ENCODE peak calls at places on chromosome 12, in seven cellular contexts. One of them, this sample, is unnamed.

GRCh38 chr12:4307593-4308333 is 13.2 kb upstream of the TIGAR start:
- DNase-seq in stimulated activated CD4-positive, alpha-beta T cell treated with anti-CD3 and anti-CD28 coated beads, Interleukin-2, amount 100 ng/mL, for 48 hours: no peak
- DNase-seq in activated CD4-positive, alpha-beta T cell treated with anti-CD3 and anti-CD28 coated beads for 4 hours: no peak
- DNase-seq in NCI-H1436: peak
- DNase-seq in epithelial cell of esophagus: peak
- DNase-seq in fibroblast of mammary gland: peak
- DNase-seq in T-helper 1 cell: no peak
- DNase-seq in this sample: peak

GRCh38 chr12:14982986-14983385 is 10.1 kb downstream of the PDE6H start:
- DNase-seq in stimulated activated CD4-positive, alpha-beta T cell treated with anti-CD3 and anti-CD28 coated beads, Interleukin-2, amount 100 ng/mL, for 48 hours: no peak
- DNase-seq in activated CD4-positive, alpha-beta T cell treated with anti-CD3 and anti-CD28 coated beads for 4 hours: no peak
- DNase-seq in NCI-H1436: no peak
- DNase-seq in epithelial cell of esophagus: no peak
- DNase-seq in fibroblast of mammary gland: no peak
- DNase-seq in T-helper 1 cell: no peak
- DNase-seq in this sample: no peak

GRCh38 chr12:3083949-3084348 is 6.8 kb downstream of the TSPAN9 start:
- DNase-seq in stimulated activated CD4-positive, alpha-beta T cell treated with anti-CD3 and anti-CD28 coated beads, Interleukin-2, amount 100 ng/mL, for 48 hours: no peak
- DNase-seq in activated CD4-positive, alpha-beta T cell treated with anti-CD3 and anti-CD28 coated beads for 4 hours: no peak
- DNase-seq in NCI-H1436: no peak
- DNase-seq in epithelial cell of esophagus: no peak
- DNase-seq in fibroblast of mammary gland: no peak
- DNase-seq in T-helper 1 cell: no peak
- DNase-seq in this sample: no peak

GRCh38 chr12:116265361-116266128 is 11.9 kb downstream of the MED13L start:
- DNase-seq in stimulated activated CD4-positive, alpha-beta T cell treated with anti-CD3 and anti-CD28 coated beads, Interleukin-2, amount 100 ng/mL, for 48 hours: no peak
- DNase-seq in activated CD4-positive, alpha-beta T cell treated with anti-CD3 and anti-CD28 coated beads for 4 hours: no peak
- DNase-seq in NCI-H1436: no peak
- DNase-seq in epithelial cell of esophagus: peak
- DNase-seq in fibroblast of mammary gland: peak
- DNase-seq in T-helper 1 cell: no peak
- DNase-seq in this sample: no peak

GRCh38 chr12:72546106-72546505 is 273.9 kb downstream of the TRHDE start:
- DNase-seq in stimulated activated CD4-positive, alpha-beta T cell treated with anti-CD3 and anti-CD28 coated beads, Interleukin-2, amount 100 ng/mL, for 48 hours: no peak
- DNase-seq in activated CD4-positive, alpha-beta T cell treated with anti-CD3 and anti-CD28 coated beads for 4 hours: no peak
- DNase-seq in NCI-H1436: no peak
- DNase-seq in epithelial cell of esophagus: no peak
- DNase-seq in fibroblast of mammary gland: no peak
- DNase-seq in T-helper 1 cell: no peak
- DNase-seq in this sample: no peak

GRCh38 chr12:59055204-59055839 is 135.0 kb upstream of the LRIG3 start:
- DNase-seq in stimulated activated CD4-positive, alpha-beta T cell treated with anti-CD3 and anti-CD28 coated beads, Interleukin-2, amount 100 ng/mL, for 48 hours: no peak
- DNase-seq in activated CD4-positive, alpha-beta T cell treated with anti-CD3 and anti-CD28 coated beads for 4 hours: no peak
- DNase-seq in NCI-H1436: no peak
- DNase-seq in epithelial cell of esophagus: peak
- DNase-seq in fibroblast of mammary gland: peak
- DNase-seq in T-helper 1 cell: no peak
- DNase-seq in this sample: no peak

GRCh38 chr12:114294303-114294685 is 111.7 kb downstream of the TBX5 start:
- DNase-seq in stimulated activated CD4-positive, alpha-beta T cell treated with anti-CD3 and anti-CD28 coated beads, Interleukin-2, amount 100 ng/mL, for 48 hours: no peak
- DNase-seq in activated CD4-positive, alpha-beta T cell treated with anti-CD3 and anti-CD28 coated beads for 4 hours: no peak
- DNase-seq in NCI-H1436: no peak
- DNase-seq in epithelial cell of esophagus: no peak
- DNase-seq in fibroblast of mammary gland: peak
- DNase-seq in T-helper 1 cell: no peak
- DNase-seq in this sample: no peak

GRCh38 chr12:54357802-54358619 is 6.3 kb downstream of the GPR84 start:
- DNase-seq in stimulated activated CD4-positive, alpha-beta T cell treated with anti-CD3 and anti-CD28 coated beads, Interleukin-2, amount 100 ng/mL, for 48 hours: no peak
- DNase-seq in activated CD4-positive, alpha-beta T cell treated with anti-CD3 and anti-CD28 coated beads for 4 hours: peak
- DNase-seq in NCI-H1436: peak
- DNase-seq in epithelial cell of esophagus: no peak
- DNase-seq in fibroblast of mammary gland: peak
- DNase-seq in T-helper 1 cell: no peak
- DNase-seq in this sample: peak

GRCh38 chr12:8698132-8698829 is 490 bp downstream of the RIMKLB start:
- DNase-seq in stimulated activated CD4-positive, alpha-beta T cell treated with anti-CD3 and anti-CD28 coated beads, Interleukin-2, amount 100 ng/mL, for 48 hours: peak
- DNase-seq in activated CD4-positive, alpha-beta T cell treated with anti-CD3 and anti-CD28 coated beads for 4 hours: peak
- DNase-seq in NCI-H1436: no peak
- DNase-seq in epithelial cell of esophagus: peak
- DNase-seq in fibroblast of mammary gland: peak
- DNase-seq in T-helper 1 cell: peak
- DNase-seq in this sample: peak

GRCh38 chr12:122837306-122838265 is 2.3 kb downstream of the HIP1R start:
- DNase-seq in stimulated activated CD4-positive, alpha-beta T cell treated with anti-CD3 and anti-CD28 coated beads, Interleukin-2, amount 100 ng/mL, for 48 hours: no peak
- DNase-seq in activated CD4-positive, alpha-beta T cell treated with anti-CD3 and anti-CD28 coated beads for 4 hours: no peak
- DNase-seq in NCI-H1436: no peak
- DNase-seq in epithelial cell of esophagus: peak
- DNase-seq in fibroblast of mammary gland: no peak
- DNase-seq in T-helper 1 cell: no peak
- DNase-seq in this sample: no peak

GRCh38 chr12:57564178-57564740 is 14.4 kb downstream of the KIF5A start:
- DNase-seq in stimulated activated CD4-positive, alpha-beta T cell treated with anti-CD3 and anti-CD28 coated beads, Interleukin-2, amount 100 ng/mL, for 48 hours: no peak
- DNase-seq in activated CD4-positive, alpha-beta T cell treated with anti-CD3 and anti-CD28 coated beads for 4 hours: no peak
- DNase-seq in NCI-H1436: no peak
- DNase-seq in epithelial cell of esophagus: no peak
- DNase-seq in fibroblast of mammary gland: no peak
- DNase-seq in T-helper 1 cell: no peak
- DNase-seq in this sample: no peak

GRCh38 chr12:104953323-104953722 is 4.8 kb downstream of the SLC41A2 start:
- DNase-seq in stimulated activated CD4-positive, alpha-beta T cell treated with anti-CD3 and anti-CD28 coated beads, Interleukin-2, amount 100 ng/mL, for 48 hours: no peak
- DNase-seq in activated CD4-positive, alpha-beta T cell treated with anti-CD3 and anti-CD28 coated beads for 4 hours: no peak
- DNase-seq in NCI-H1436: no peak
- DNase-seq in epithelial cell of esophagus: no peak
- DNase-seq in fibroblast of mammary gland: no peak
- DNase-seq in T-helper 1 cell: no peak
- DNase-seq in this sample: no peak

GRCh38 chr12:102478416-102479098 is 1.8 kb downstream of the IGF1 start:
- DNase-seq in stimulated activated CD4-positive, alpha-beta T cell treated with anti-CD3 and anti-CD28 coated beads, Interleukin-2, amount 100 ng/mL, for 48 hours: no peak
- DNase-seq in activated CD4-positive, alpha-beta T cell treated with anti-CD3 and anti-CD28 coated beads for 4 hours: no peak
- DNase-seq in NCI-H1436: no peak
- DNase-seq in epithelial cell of esophagus: no peak
- DNase-seq in fibroblast of mammary gland: no peak
- DNase-seq in T-helper 1 cell: no peak
- DNase-seq in this sample: no peak

GRCh38 chr12:33828326-33828725 is 194.0 kb upstream of the ALG10 start:
- DNase-seq in stimulated activated CD4-positive, alpha-beta T cell treated with anti-CD3 and anti-CD28 coated beads, Interleukin-2, amount 100 ng/mL, for 48 hours: no peak
- DNase-seq in activated CD4-positive, alpha-beta T cell treated with anti-CD3 and anti-CD28 coated beads for 4 hours: no peak
- DNase-seq in NCI-H1436: no peak
- DNase-seq in epithelial cell of esophagus: peak
- DNase-seq in fibroblast of mammary gland: peak
- DNase-seq in T-helper 1 cell: no peak
- DNase-seq in this sample: no peak

GRCh38 chr12:116533343-116534248 is 25.6 kb upstream of the MAP1LC3B2 start:
- DNase-seq in stimulated activated CD4-positive, alpha-beta T cell treated with anti-CD3 and anti-CD28 coated beads, Interleukin-2, amount 100 ng/mL, for 48 hours: peak
- DNase-seq in activated CD4-positive, alpha-beta T cell treated with anti-CD3 and anti-CD28 coated beads for 4 hours: peak
- DNase-seq in NCI-H1436: peak
- DNase-seq in epithelial cell of esophagus: peak
- DNase-seq in fibroblast of mammary gland: peak
- DNase-seq in T-helper 1 cell: peak
- DNase-seq in this sample: peak

GRCh38 chr12:108498136-108498535 is 16.9 kb upstream of the FICD start:
- DNase-seq in stimulated activated CD4-positive, alpha-beta T cell treated with anti-CD3 and anti-CD28 coated beads, Interleukin-2, amount 100 ng/mL, for 48 hours: no peak
- DNase-seq in activated CD4-positive, alpha-beta T cell treated with anti-CD3 and anti-CD28 coated beads for 4 hours: no peak
- DNase-seq in NCI-H1436: no peak
- DNase-seq in epithelial cell of esophagus: no peak
- DNase-seq in fibroblast of mammary gland: no peak
- DNase-seq in T-helper 1 cell: no peak
- DNase-seq in this sample: no peak

GRCh38 chr12:230925-231671 is 17.1 kb upstream of the SLC6A12 start:
- DNase-seq in stimulated activated CD4-positive, alpha-beta T cell treated with anti-CD3 and anti-CD28 coated beads, Interleukin-2, amount 100 ng/mL, for 48 hours: no peak
- DNase-seq in activated CD4-positive, alpha-beta T cell treated with anti-CD3 and anti-CD28 coated beads for 4 hours: no peak
- DNase-seq in NCI-H1436: no peak
- DNase-seq in epithelial cell of esophagus: no peak
- DNase-seq in fibroblast of mammary gland: no peak
- DNase-seq in T-helper 1 cell: no peak
- DNase-seq in this sample: peak

GRCh38 chr12:66627988-66628317 is 50.9 kb downstream of the GRIP1 start:
- DNase-seq in stimulated activated CD4-positive, alpha-beta T cell treated with anti-CD3 and anti-CD28 coated beads, Interleukin-2, amount 100 ng/mL, for 48 hours: no peak
- DNase-seq in activated CD4-positive, alpha-beta T cell treated with anti-CD3 and anti-CD28 coated beads for 4 hours: no peak
- DNase-seq in NCI-H1436: no peak
- DNase-seq in epithelial cell of esophagus: no peak
- DNase-seq in fibroblast of mammary gland: no peak
- DNase-seq in T-helper 1 cell: no peak
- DNase-seq in this sample: no peak

GRCh38 chr12:130591736-130592135 is 124.4 kb downstream of the RIMBP2 start:
- DNase-seq in stimulated activated CD4-positive, alpha-beta T cell treated with anti-CD3 and anti-CD28 coated beads, Interleukin-2, amount 100 ng/mL, for 48 hours: no peak
- DNase-seq in activated CD4-positive, alpha-beta T cell treated with anti-CD3 and anti-CD28 coated beads for 4 hours: no peak
- DNase-seq in NCI-H1436: no peak
- DNase-seq in epithelial cell of esophagus: no peak
- DNase-seq in fibroblast of mammary gland: no peak
- DNase-seq in T-helper 1 cell: no peak
- DNase-seq in this sample: no peak

GRCh38 chr12:31324116-31324844 is 1.7 kb downstream of the SINHCAF start:
- DNase-seq in stimulated activated CD4-positive, alpha-beta T cell treated with anti-CD3 and anti-CD28 coated beads, Interleukin-2, amount 100 ng/mL, for 48 hours: peak
- DNase-seq in activated CD4-positive, alpha-beta T cell treated with anti-CD3 and anti-CD28 coated beads for 4 hours: peak
- DNase-seq in NCI-H1436: peak
- DNase-seq in epithelial cell of esophagus: peak
- DNase-seq in fibroblast of mammary gland: peak
- DNase-seq in T-helper 1 cell: peak
- DNase-seq in this sample: peak

GRCh38 chr12:8709124-8709830 is 11.5 kb downstream of the RIMKLB start:
- DNase-seq in stimulated activated CD4-positive, alpha-beta T cell treated with anti-CD3 and anti-CD28 coated beads, Interleukin-2, amount 100 ng/mL, for 48 hours: no peak
- DNase-seq in activated CD4-positive, alpha-beta T cell treated with anti-CD3 and anti-CD28 coated beads for 4 hours: no peak
- DNase-seq in NCI-H1436: no peak
- DNase-seq in epithelial cell of esophagus: no peak
- DNase-seq in fibroblast of mammary gland: peak
- DNase-seq in T-helper 1 cell: no peak
- DNase-seq in this sample: no peak

GRCh38 chr12:109533487-109533740 is 39.9 kb downstream of the MMAB start:
- DNase-seq in stimulated activated CD4-positive, alpha-beta T cell treated with anti-CD3 and anti-CD28 coated beads, Interleukin-2, amount 100 ng/mL, for 48 hours: no peak
- DNase-seq in activated CD4-positive, alpha-beta T cell treated with anti-CD3 and anti-CD28 coated beads for 4 hours: no peak
- DNase-seq in NCI-H1436: no peak
- DNase-seq in epithelial cell of esophagus: no peak
- DNase-seq in fibroblast of mammary gland: no peak
- DNase-seq in T-helper 1 cell: no peak
- DNase-seq in this sample: no peak

GRCh38 chr12:64480148-64480547 is 28.2 kb downstream of the TBK1 start:
- DNase-seq in stimulated activated CD4-positive, alpha-beta T cell treated with anti-CD3 and anti-CD28 coated beads, Interleukin-2, amount 100 ng/mL, for 48 hours: no peak
- DNase-seq in activated CD4-positive, alpha-beta T cell treated with anti-CD3 and anti-CD28 coated beads for 4 hours: no peak
- DNase-seq in NCI-H1436: no peak
- DNase-seq in epithelial cell of esophagus: no peak
- DNase-seq in fibroblast of mammary gland: peak
- DNase-seq in T-helper 1 cell: no peak
- DNase-seq in this sample: no peak

GRCh38 chr12:112900298-112901145 is 6.2 kb upstream of the OAS1 start:
- DNase-seq in stimulated activated CD4-positive, alpha-beta T cell treated with anti-CD3 and anti-CD28 coated beads, Interleukin-2, amount 100 ng/mL, for 48 hours: peak
- DNase-seq in activated CD4-positive, alpha-beta T cell treated with anti-CD3 and anti-CD28 coated beads for 4 hours: peak
- DNase-seq in NCI-H1436: peak
- DNase-seq in epithelial cell of esophagus: peak
- DNase-seq in fibroblast of mammary gland: peak
- DNase-seq in T-helper 1 cell: no peak
- DNase-seq in this sample: peak

GRCh38 chr12:93886533-93887511 is 209.6 kb downstream of the CRADD start:
- DNase-seq in stimulated activated CD4-positive, alpha-beta T cell treated with anti-CD3 and anti-CD28 coated beads, Interleukin-2, amount 100 ng/mL, for 48 hours: no peak
- DNase-seq in activated CD4-positive, alpha-beta T cell treated with anti-CD3 and anti-CD28 coated beads for 4 hours: no peak
- DNase-seq in NCI-H1436: no peak
- DNase-seq in epithelial cell of esophagus: no peak
- DNase-seq in fibroblast of mammary gland: peak
- DNase-seq in T-helper 1 cell: no peak
- DNase-seq in this sample: no peak

GRCh38 chr12:89348894-89349669 is 3.2 kb downstream of the DUSP6 start:
- DNase-seq in stimulated activated CD4-positive, alpha-beta T cell treated with anti-CD3 and anti-CD28 coated beads, Interleukin-2, amount 100 ng/mL, for 48 hours: no peak
- DNase-seq in activated CD4-positive, alpha-beta T cell treated with anti-CD3 and anti-CD28 coated beads for 4 hours: no peak
- DNase-seq in NCI-H1436: no peak
- DNase-seq in epithelial cell of esophagus: peak
- DNase-seq in fibroblast of mammary gland: no peak
- DNase-seq in T-helper 1 cell: no peak
- DNase-seq in this sample: no peak

GRCh38 chr12:52358575-52359350 is 8.5 kb downstream of the KRT85 start:
- DNase-seq in stimulated activated CD4-positive, alpha-beta T cell treated with anti-CD3 and anti-CD28 coated beads, Interleukin-2, amount 100 ng/mL, for 48 hours: no peak
- DNase-seq in activated CD4-positive, alpha-beta T cell treated with anti-CD3 and anti-CD28 coated beads for 4 hours: no peak
- DNase-seq in NCI-H1436: no peak
- DNase-seq in epithelial cell of esophagus: no peak
- DNase-seq in fibroblast of mammary gland: no peak
- DNase-seq in T-helper 1 cell: no peak
- DNase-seq in this sample: no peak

GRCh38 chr12:87216436-87216835 is 812.8 kb downstream of the C12orf50 start:
- DNase-seq in stimulated activated CD4-positive, alpha-beta T cell treated with anti-CD3 and anti-CD28 coated beads, Interleukin-2, amount 100 ng/mL, for 48 hours: no peak
- DNase-seq in activated CD4-positive, alpha-beta T cell treated with anti-CD3 and anti-CD28 coated beads for 4 hours: no peak
- DNase-seq in NCI-H1436: no peak
- DNase-seq in epithelial cell of esophagus: no peak
- DNase-seq in fibroblast of mammary gland: peak
- DNase-seq in T-helper 1 cell: no peak
- DNase-seq in this sample: no peak

GRCh38 chr12:56551070-56551469 is 29.4 kb downstream of the RBMS2 start:
- DNase-seq in stimulated activated CD4-positive, alpha-beta T cell treated with anti-CD3 and anti-CD28 coated beads, Interleukin-2, amount 100 ng/mL, for 48 hours: no peak
- DNase-seq in activated CD4-positive, alpha-beta T cell treated with anti-CD3 and anti-CD28 coated beads for 4 hours: no peak
- DNase-seq in NCI-H1436: no peak
- DNase-seq in epithelial cell of esophagus: no peak
- DNase-seq in fibroblast of mammary gland: no peak
- DNase-seq in T-helper 1 cell: no peak
- DNase-seq in this sample: no peak

GRCh38 chr12:124586756-124587155 is 19.3 kb upstream of the NCOR2 start:
- DNase-seq in stimulated activated CD4-positive, alpha-beta T cell treated with anti-CD3 and anti-CD28 coated beads, Interleukin-2, amount 100 ng/mL, for 48 hours: no peak
- DNase-seq in activated CD4-positive, alpha-beta T cell treated with anti-CD3 and anti-CD28 coated beads for 4 hours: no peak
- DNase-seq in NCI-H1436: peak
- DNase-seq in epithelial cell of esophagus: no peak
- DNase-seq in fibroblast of mammary gland: no peak
- DNase-seq in T-helper 1 cell: no peak
- DNase-seq in this sample: no peak

This sample was measured in ecto neural progenitor cell.